ENCODE peak calls at places on chromosomes 6 and 20, in five cellular contexts. O is GM12878, N is H1, L is HepG2, M is GM12891. P is an unnamed sample.

GRCh38 chr20:43914697-43915208 is at the start of gene TOX2:
- DNase-seq in M (peak; percentile 70), N (peak; percentile 62), L (no peak), O (no peak), P (peak; percentile 74)

GRCh38 chr6:74579794-74580193 is 626.1 kb downstream of the COL12A1 start:
- DNase-seq in N (no peak), O (no peak), L (no peak), M (no peak), P (no peak)

GRCh38 chr6:10585232-10585887 is 64.2 kb downstream of the GCNT2 start:
- DNase-seq in O (no peak), N (no peak), L (no peak), M (no peak), P (no peak)

GRCh38 chr20:37254114-37254878 is 7.3 kb downstream of the GHRH start:
- DNase-seq in M (no peak), O (no peak), N (no peak), L (no peak), P (no peak)

GRCh38 chr20:57653546-57653900 is 33.3 kb upstream of the ZBP1 start:
- DNase-seq in N (no peak), M (no peak), L (no peak), O (no peak), P (peak; percentile 15)

GRCh38 chr6:43074847-43075741 is 1.0 kb upstream of the PTK7 start:
- DNase-seq in L (no peak), N (no peak), M (no peak), O (no peak), P (no peak)

GRCh38 chr6:137218473-137218916 is 690 bp downstream of the IFNGR1 start:
- DNase-seq in N (no peak), M (no peak), O (peak; percentile 66), L (peak; percentile 36), P (no peak)

GRCh38 chr6:91691449-91691848 is 1104.6 kb upstream of the MAP3K7 start:
- DNase-seq in N (no peak), L (no peak), M (no peak), O (no peak), P (no peak)

GRCh38 chr6:11772109-11772830 is 6.3 kb downstream of the ADTRP start:
- DNase-seq in N (no peak), O (no peak), M (no peak), L (no peak), P (no peak)

GRCh38 chr6:2938004-2938631 is 33.2 kb downstream of the SERPINB6 start:
- DNase-seq in N (peak; percentile 41), O (no peak), L (no peak), M (no peak), P (no peak)

GRCh38 chr6:67736161-67736560 is 898.9 kb upstream of the ADGRB3 start:
- DNase-seq in N (no peak), O (no peak), L (no peak), M (no peak), P (no peak)

GRCh38 chr6:122578961-122579360 is 31.2 kb upstream of the PKIB start:
- DNase-seq in M (no peak), N (no peak), O (no peak), L (no peak), P (no peak)

GRCh38 chr6:132798820-132799538 is 542 bp upstream of the SLC18B1 start:
- DNase-seq in N (peak; percentile 76), O (peak; percentile 63), L (peak; percentile 83), M (peak; percentile 49), P (peak; percentile 49)

GRCh38 chr20:50416269-50416863 is 93.8 kb upstream of the PTPN1 start:
- DNase-seq in O (no peak), N (no peak), L (no peak), M (no peak), P (no peak)

GRCh38 chr6:112237644-112238043 is 16.7 kb downstream of the LAMA4 start:
- DNase-seq in L (no peak), N (no peak), O (no peak), M (no peak), P (no peak)

GRCh38 chr6:142355481-142356174 is 53.8 kb downstream of the ADGRG6 start:
- DNase-seq in N (no peak), L (no peak), O (no peak), M (no peak), P (no peak)

GRCh38 chr6:13808806-13809205 is 5.6 kb downstream of the MCUR1 start:
- DNase-seq in O (no peak), M (no peak), L (no peak), N (no peak), P (no peak)

GRCh38 chr6:13812359-13812642 is 2.1 kb downstream of the MCUR1 start:
- DNase-seq in N (no peak), O (no peak), L (no peak), M (no peak), P (no peak)

GRCh38 chr6:13813011-13813410 is 1.3 kb downstream of the MCUR1 start:
- DNase-seq in N (no peak), O (no peak), M (no peak), L (no peak), P (no peak)

GRCh38 chr6:13811627-13812358 is 2.6 kb downstream of the MCUR1 start:
- DNase-seq in N (no peak), O (no peak), M (no peak), L (no peak), P (no peak)

DNA sequence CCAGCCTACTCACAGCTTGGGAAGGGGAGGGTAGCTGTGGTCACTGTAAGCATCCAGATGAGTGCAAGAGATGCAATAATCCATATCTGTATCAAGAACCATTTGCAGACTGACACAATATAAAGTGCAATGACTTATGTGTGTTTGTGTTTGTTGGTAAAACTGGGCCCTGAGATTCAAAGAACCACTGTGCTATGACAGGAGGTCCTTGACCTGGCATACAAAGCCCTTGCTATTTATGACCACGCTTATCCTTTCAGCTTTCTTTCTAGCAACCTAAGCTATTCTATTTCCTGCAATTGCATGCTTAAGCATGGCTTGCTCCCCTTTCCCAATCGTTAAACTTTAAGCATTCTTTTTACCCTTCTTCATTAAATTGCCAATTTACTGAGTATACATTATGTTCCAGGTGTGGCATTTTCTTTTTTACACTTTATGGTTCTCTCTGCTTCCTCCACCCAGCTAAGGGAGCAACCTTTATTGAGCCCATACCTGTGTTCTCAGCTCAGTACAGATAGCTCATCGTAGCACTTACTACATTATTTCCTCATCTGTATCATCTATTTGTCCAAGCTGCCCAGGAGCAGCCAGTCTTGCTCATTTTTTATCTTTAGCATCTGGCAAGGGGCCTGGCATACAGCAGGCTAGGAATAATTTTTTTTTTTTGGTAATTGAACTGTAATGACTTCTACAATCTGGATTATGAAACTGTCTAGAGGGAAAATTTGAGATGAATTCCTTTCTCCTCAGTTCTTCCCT is 3.5 kb downstream of the MCUR1 start:
- DNase-seq in O (no peak), N (no peak), L (no peak), M (no peak), P (no peak)
- TF ChIP-seq POLR2A in O (no peak), N (no peak), L (no peak), M (no peak), P (no peak)

DNA sequence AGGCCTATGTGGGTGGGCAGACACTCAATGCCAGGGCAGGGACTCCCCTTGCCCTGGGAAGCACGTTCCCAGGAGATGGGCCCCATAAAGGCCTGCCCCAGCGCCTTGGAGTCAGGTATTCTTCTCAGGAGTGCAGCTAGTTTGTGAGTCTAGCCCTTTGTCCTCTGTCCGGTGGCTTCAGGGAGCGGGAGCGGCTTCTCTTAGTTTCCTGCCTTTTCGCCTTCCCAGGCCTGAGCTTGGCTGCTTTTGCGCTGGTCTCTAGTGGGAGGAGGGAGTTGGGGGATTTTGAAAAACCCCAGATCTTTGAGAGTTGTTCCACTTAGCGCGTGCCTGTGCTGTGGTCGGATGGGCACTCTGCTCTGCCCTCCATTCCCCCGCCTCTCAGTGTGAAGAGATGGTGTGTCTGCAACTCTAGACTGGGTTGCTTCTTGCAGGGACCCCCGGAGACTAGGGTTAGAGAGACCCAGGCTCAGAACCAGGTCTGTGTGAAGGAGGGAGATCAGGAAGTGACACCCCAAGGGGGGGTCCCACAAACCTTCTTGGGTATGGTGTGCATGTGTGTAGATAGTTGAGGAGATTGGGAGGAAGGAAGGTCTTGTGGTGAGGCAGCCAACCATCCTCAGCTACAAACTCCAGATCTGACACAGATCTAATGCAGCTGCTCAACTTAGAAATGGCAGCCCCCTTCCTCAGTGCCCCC is 1.3 kb downstream of the PLCG1 start:
- DNase-seq in M (no peak), L (peak; percentile 40), N (no peak), O (no peak), P (no peak)
- TF ChIP-seq TAF1 in M (peak; percentile 26), L (no peak), N (no peak), O (no peak), P (no peak)

DNA sequence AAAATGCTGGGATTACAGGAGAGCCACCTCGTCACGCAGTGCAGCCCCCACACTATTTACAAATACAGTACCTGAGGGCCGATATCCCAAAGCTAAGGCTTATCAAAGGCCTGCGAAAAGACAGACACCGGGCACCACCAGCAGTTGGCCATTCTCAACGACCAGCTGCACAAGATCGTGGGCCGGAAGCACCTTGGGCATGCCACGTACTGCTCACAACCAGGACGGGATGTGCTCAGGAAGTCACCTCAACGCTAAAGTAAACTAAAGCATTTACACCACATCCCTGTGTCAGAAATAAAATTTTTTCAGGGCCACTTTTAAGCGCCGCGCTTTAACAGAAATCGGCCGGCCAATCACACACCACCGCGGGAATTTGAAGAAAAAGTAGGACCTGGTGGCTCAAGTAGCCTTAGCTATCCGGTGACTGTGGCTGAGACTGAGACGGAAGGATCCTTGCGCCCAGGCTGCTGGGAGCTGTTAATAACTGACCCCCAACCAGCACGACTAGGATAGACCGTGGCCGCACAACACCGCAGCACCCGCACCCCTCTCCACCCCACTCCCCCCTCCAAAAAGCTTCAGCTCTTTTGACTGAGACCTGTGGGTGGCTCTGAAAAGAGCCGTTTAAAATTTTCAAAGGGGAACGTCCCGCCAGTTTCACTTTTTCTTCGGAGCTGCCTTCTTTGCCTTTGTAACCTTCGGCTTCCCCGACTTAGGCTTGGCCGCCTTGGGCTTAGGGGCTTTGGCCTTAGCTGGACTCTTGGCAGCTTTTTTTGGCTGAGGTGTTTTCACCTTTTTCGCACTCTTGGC is 131.2 kb upstream of the BTN3A2 start:
- DNase-seq in L (no peak), O (peak; percentile 75), N (no peak), M (no peak), P (no peak)
- TF ChIP-seq POLR2AphosphoS5 in L (no peak), O (peak; percentile 98), N (peak; percentile 98), M (peak; percentile 99), P (peak; percentile 100)

DNA sequence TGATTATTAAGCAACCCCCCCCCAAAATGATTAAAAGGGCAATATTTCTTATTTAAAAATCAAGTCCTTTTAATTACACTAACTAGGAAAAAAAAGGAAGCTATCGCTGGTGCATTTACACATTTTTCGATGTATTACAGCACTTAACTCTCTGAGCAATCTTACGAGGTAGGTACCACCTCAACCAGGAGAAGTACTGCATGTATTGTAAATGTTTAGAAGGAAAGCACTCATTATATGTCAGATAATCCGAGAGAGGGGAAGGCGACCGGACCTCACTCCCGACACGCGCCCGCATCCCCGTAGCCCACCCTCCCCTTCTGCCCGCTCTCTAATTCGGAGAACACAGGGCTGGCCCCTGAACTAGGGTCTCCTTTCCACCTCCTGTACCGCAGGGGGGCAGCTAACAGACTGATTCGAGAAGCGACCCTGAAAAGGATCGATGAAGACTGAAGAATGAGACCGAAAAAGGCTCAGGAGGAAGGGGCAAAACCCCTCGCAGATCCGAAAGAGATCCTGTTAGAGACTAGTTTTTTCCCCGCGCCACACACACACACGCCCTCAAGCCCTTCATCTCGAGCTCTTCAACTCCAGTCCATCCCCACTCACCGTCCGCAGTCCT is 337 bp downstream of the ESF1 start:
- DNase-seq in L (no peak), N (no peak), M (no peak), O (no peak), P (no peak)
- TF ChIP-seq POLR2A in L (peak; percentile 97), N (no peak), M (peak; percentile 93), O (peak; percentile 94), P (peak; percentile 93)